ENCODE peak calls at places on chromosomes 7 and 10, in five cellular contexts. F is SJSA1; X is activated CD8-positive, alpha-beta memory T cell treated with anti-CD3 and anti-CD28 coated beads for 24 hours; C is renal cortical epithelial cell; I is heart right ventricle. G is an unnamed sample.

GRCh38 chr10:102153093-102153620 is 968 bp downstream of the NOLC1 start:
- DNase-seq in F (no peak), X (no peak), C (no peak), I (no peak), G (peak)

GRCh38 chr10:106500585-106501525 is 663.7 kb downstream of the SORCS1 start:
- DNase-seq in F (no peak), X (no peak), C (peak), I (no peak), G (no peak)

GRCh38 chr10:53025172-53025651 is 252.6 kb upstream of the MBL2 start:
- DNase-seq in F (no peak), X (no peak), C (peak), I (no peak), G (peak)

GRCh38 chr10:3197354-3198003 is 24.9 kb upstream of the PITRM1 start:
- DNase-seq in F (peak), X (peak), C (peak), I (peak), G (peak)

GRCh38 chr7:24685706-24686105 is 71.6 kb downstream of the GSDME start:
- DNase-seq in F (no peak), X (no peak), C (no peak), I (no peak), G (no peak)

GRCh38 chr7:33916357-33917081 is 11.2 kb downstream of the BMPER start:
- DNase-seq in F (no peak), X (no peak), C (no peak), I (no peak), G (no peak)

GRCh38 chr7:1698951-1699350 is 28.9 kb downstream of the ELFN1 start:
- DNase-seq in F (peak), X (no peak), C (no peak), I (no peak), G (no peak)

GRCh38 chr10:7288060-7288690 is 122.7 kb downstream of the SFMBT2 start:
- DNase-seq in F (no peak), X (no peak), C (no peak), I (no peak), G (no peak)

GRCh38 chr7:100446040-100446439 is 9.7 kb upstream of the PPP1R35 start:
- DNase-seq in F (no peak), X (no peak), C (no peak), I (no peak), G (no peak)

GRCh38 chr7:132221356-132221755 is 354.9 kb downstream of the PLXNA4 start:
- DNase-seq in F (no peak), X (no peak), C (no peak), I (no peak), G (no peak)

GRCh38 chr7:157555921-157556320 is 219.1 kb downstream of the DNAJB6 start:
- DNase-seq in F (no peak), X (no peak), C (no peak), I (no peak), G (no peak)

GRCh38 chr7:100679927-100680588 is 6.5 kb downstream of the GNB2 start:
- DNase-seq in F (no peak), X (no peak), C (no peak), I (peak), G (no peak)

GRCh38 chr10:119104653-119105024 is 726 bp downstream of the DENND10 start:
- DNase-seq in F (no peak), X (peak), C (no peak), I (peak), G (no peak)

GRCh38 chr10:110576220-110576619 is 8.7 kb downstream of the SMC3 start:
- DNase-seq in F (no peak), X (no peak), C (peak), I (no peak), G (no peak)

GRCh38 chr7:24580283-24580946 is 7.2 kb downstream of the PALS2 start:
- DNase-seq in F (no peak), X (no peak), C (no peak), I (no peak), G (peak)

GRCh38 chr7:92624298-92624996 is 34.3 kb upstream of the FAM133B start:
- DNase-seq in F (no peak), X (no peak), C (no peak), I (no peak), G (no peak)

GRCh38 chr7:38054199-38054598 is 123.8 kb upstream of the STARD3NL start:
- DNase-seq in F (no peak), X (no peak), C (no peak), I (no peak), G (no peak)

GRCh38 chr10:120962386-120963052 is 111.4 kb downstream of the WDR11 start:
- DNase-seq in F (no peak), X (no peak), C (no peak), I (no peak), G (no peak)

GRCh38 chr10:13779748-13780147 is 193.0 kb downstream of the PRPF18 start:
- DNase-seq in F (no peak), X (no peak), C (no peak), I (no peak), G (no peak)

GRCh38 chr7:129923709-129924108 is 29.1 kb downstream of the UBE2H start:
- DNase-seq in F (no peak), X (no peak), C (peak), I (no peak), G (peak)

GRCh38 chr10:49625411-49625810 is 11.6 kb downstream of the CHAT start:
- DNase-seq in F (no peak), X (no peak), C (no peak), I (no peak), G (no peak)

G was measured in Caki2.